ENCODE peak calls at places on chromosomes 6 and 20, in five cellular contexts. A is GM23338; V is mammary epithelial cell; G is CD4-positive, CD25-positive, alpha-beta regulatory T cell; B is A549. F is an unnamed sample.

GRCh38 chr20:50848846-50849673 is 54.2 kb downstream of the BCAS4 start:
- DNase-seq in A (no peak), V (no peak), B (no peak), G (no peak), F (no peak)

GRCh38 chr20:40251284-40251932 is 437.6 kb downstream of the MAFB start:
- DNase-seq in V (peak; percentile 48), G (no peak), A (peak; percentile 90), B (peak; percentile 23), F (peak; percentile 27)

GRCh38 chr6:100462396-100462795 is 2.3 kb downstream of the SIM1 start:
- DNase-seq in G (no peak), V (no peak), B (no peak), A (no peak), F (no peak)

GRCh38 chr6:166636191-166636938 is 9.3 kb upstream of the RPS6KA2 start:
- DNase-seq in B (no peak), V (no peak), A (no peak), G (no peak), F (no peak)

GRCh38 chr6:122996797-122997520 is 924 bp downstream of the CLVS2 start:
- DNase-seq in G (no peak), A (no peak), V (no peak), B (no peak), F (no peak)

GRCh38 chr6:140078552-140079126 is 704.2 kb upstream of the CITED2 start:
- DNase-seq in V (no peak), A (peak; percentile 5), B (no peak), G (no peak), F (peak; percentile 63)

GRCh38 chr20:62205618-62206387 is 14.3 kb downstream of the HRH3 start:
- DNase-seq in G (no peak), V (no peak), A (no peak), B (no peak), F (no peak)

GRCh38 chr20:54115172-54115854 is 44.9 kb upstream of the BCAS1 start:
- DNase-seq in A (no peak), G (no peak), V (no peak), B (peak; percentile 92), F (no peak)

GRCh38 chr6:47362857-47363461 is 53.3 kb upstream of the TNFRSF21 start:
- DNase-seq in G (no peak), B (peak; percentile 68), A (no peak), V (no peak), F (peak; percentile 40)

GRCh38 chr20:258963-259362 is 1.4 kb downstream of the DEFB132 start:
- DNase-seq in A (peak; percentile 31), G (no peak), B (peak; percentile 59), V (no peak), F (peak; percentile 32)

GRCh38 chr6:41071501-41071922 is 644 bp downstream of the OARD1 start:
- DNase-seq in V (no peak), B (no peak), G (no peak), A (no peak), F (peak; percentile 82)

GRCh38 chr6:88177961-88178464 is 11.9 kb upstream of the CNR1 start:
- DNase-seq in G (no peak), V (no peak), A (no peak), B (peak; percentile 56), F (no peak)

GRCh38 chr20:61576372-61576771 is 324.3 kb downstream of the CDH4 start:
- DNase-seq in V (no peak), B (no peak), A (no peak), G (no peak), F (no peak)

GRCh38 chr6:164167873-164168405 is 753.4 kb downstream of the QKI start:
- DNase-seq in G (no peak), V (no peak), A (no peak), B (no peak), F (no peak)

GRCh38 chr20:46757754-46758678 is 48.6 kb downstream of the SLC2A10 start:
- DNase-seq in V (peak; percentile 38), G (peak; percentile 22), B (peak; percentile 70), A (peak; percentile 81), F (peak; percentile 79)

GRCh38 chr6:130466052-130466743 is 100.4 kb downstream of the TMEM200A start:
- DNase-seq in B (no peak), V (peak; percentile 22), A (no peak), G (no peak), F (peak; percentile 18)

GRCh38 chr6:37583261-37583660 is 83.6 kb upstream of the CCDC167 start:
- DNase-seq in A (no peak), V (no peak), B (no peak), G (no peak), F (no peak)

GRCh38 chr6:167547751-167548150 is 222.9 kb downstream of the TTLL2 start:
- DNase-seq in G (no peak), V (no peak), A (no peak), B (no peak), F (no peak)

GRCh38 chr6:144289006-144289405 is 3.9 kb downstream of the UTRN start:
- DNase-seq in G (no peak), V (no peak), B (no peak), A (no peak), F (no peak)

GRCh38 chr6:166820070-166820469 is 136.3 kb downstream of the RNASET2 start:
- DNase-seq in B (no peak), G (no peak), A (no peak), V (no peak), F (no peak)

GRCh38 chr6:103534107-103534506 is 1325.6 kb downstream of the HACE1 start:
- DNase-seq in G (no peak), B (no peak), V (no peak), A (peak; percentile 50), F (no peak)

GRCh38 chr20:2005831-2006426 is 12.1 kb upstream of the PDYN start:
- DNase-seq in G (no peak), B (peak; percentile 55), A (peak; percentile 91), V (peak; percentile 54), F (peak; percentile 81)

GRCh38 chr20:11853359-11853758 is 64.3 kb upstream of the BTBD3 start:
- DNase-seq in B (no peak), V (peak; percentile 55), G (no peak), A (no peak), F (no peak)

GRCh38 chr6:89527634-89528033 is 94.7 kb downstream of the ANKRD6 start:
- DNase-seq in B (peak; percentile 17), V (peak; percentile 66), A (no peak), G (no peak), F (peak; percentile 42)

GRCh38 chr6:30793521-30794194 is 49.3 kb upstream of the IER3 start:
- DNase-seq in G (no peak), B (no peak), V (no peak), A (no peak), F (peak; percentile 10)

GRCh38 chr20:46308258-46309157 is at the start of gene CDH22:
- DNase-seq in G (peak; percentile 10), V (no peak), B (peak; percentile 49), A (peak; percentile 84), F (peak; percentile 25)

GRCh38 chr20:21325296-21325695 is 22.2 kb downstream of the XRN2 start:
- DNase-seq in G (no peak), A (no peak), B (no peak), V (no peak), F (no peak)

GRCh38 chr6:147759088-147759487 is 250.6 kb downstream of the SAMD5 start:
- DNase-seq in B (no peak), V (no peak), G (no peak), A (no peak), F (no peak)

GRCh38 chr6:27078734-27079357 is 168.7 kb upstream of the PRSS16 start:
- DNase-seq in A (peak; percentile 89), B (peak; percentile 57), V (peak; percentile 58), G (peak; percentile 12), F (peak; percentile 73)

GRCh38 chr6:7911345-7911725 is 747 bp upstream of the TXNDC5 start:
- DNase-seq in G (no peak), V (peak; percentile 53), A (peak; percentile 25), B (no peak), F (peak; percentile 44)

GRCh38 chr20:22977047-22977785 is 57.9 kb upstream of the SSTR4 start:
- DNase-seq in V (no peak), A (no peak), B (no peak), G (no peak), F (no peak)

GRCh38 chr6:116611020-116611419 is 5.3 kb upstream of the RSPH4A start:
- DNase-seq in G (no peak), A (peak; percentile 9), B (no peak), V (peak; percentile 24), F (no peak)

DNA sequence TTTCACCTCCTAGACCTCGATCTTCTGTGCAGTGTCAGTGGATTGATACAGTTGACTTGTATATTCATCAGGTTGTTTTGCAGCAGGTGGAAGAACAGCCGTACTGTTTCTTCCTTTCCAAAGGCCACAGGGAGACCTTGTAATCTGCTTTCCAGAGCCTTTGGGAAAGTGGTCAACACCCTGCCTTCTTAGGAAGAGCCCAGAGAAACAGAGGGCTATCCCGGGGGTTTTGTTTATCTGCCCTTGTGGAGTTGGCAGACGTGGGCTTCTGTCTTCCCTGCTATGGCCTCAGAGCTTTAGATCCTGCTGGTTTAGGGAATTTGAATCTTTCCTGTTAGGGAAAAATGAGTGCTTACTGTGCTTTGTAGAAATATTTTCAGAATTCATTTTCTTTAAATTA is 19.6 kb downstream of the STX16 start:
- DNase-seq in G (no peak), B (no peak), A (no peak), V (no peak), F (no peak)
- H3K4me3 ChIP-seq in G (no peak overlapping the region), B (no peak overlapping the region), A (peak overlapping the region; percentile 5), V (no peak overlapping the region), F (no peak overlapping the region)

DNA sequence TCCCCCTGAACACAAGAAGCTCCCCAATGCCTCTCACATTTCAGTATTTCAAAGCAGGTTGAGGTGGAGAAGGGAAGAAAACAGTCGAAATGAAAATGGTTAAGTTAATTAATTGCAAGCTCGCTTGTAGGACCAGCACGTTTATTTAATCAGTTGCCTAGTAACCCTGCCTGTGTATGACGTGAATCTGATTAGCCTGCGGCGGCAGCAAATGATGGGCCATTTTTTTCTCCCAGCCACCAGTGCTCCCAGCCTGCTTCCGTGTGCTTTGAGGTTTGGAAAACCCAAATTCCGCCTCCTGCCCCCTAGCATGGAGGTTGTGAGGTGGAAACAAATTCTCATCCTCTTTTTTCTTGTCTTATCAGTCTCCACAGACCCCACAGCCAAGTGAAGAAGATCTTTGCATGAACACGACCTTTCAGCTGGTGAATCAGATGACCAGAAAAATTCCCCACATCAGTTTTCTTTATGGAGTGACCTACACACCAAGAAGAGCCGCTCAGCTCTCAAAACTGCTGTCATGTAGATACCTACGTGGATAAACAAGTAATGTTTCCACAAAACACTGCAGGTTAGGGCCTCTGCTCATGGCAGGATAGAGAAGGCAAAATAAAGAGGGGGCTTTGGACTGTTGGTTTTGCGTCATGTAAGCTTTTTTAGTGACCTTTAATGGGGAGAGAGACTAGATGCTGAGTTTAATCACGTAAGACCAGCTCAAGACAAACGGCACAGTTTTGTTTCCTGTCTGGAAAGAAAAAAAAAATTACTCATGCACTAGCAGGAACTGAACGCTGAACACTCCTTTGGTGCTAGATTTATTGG is 572.9 kb upstream of the NOX3 start:
- DNase-seq in B (no peak), G (peak; percentile 11), A (no peak), V (no peak), F (no peak)
- H3K27ac ChIP-seq in B (no peak overlapping the region), G (no peak overlapping the region), A (no peak overlapping the region), V (no peak overlapping the region), F (no peak overlapping the region)

GRCh38 chr6:34544052-34544604 is 12.0 kb downstream of the SPDEF start:
- DNase-seq in G (no peak), B (no peak), A (no peak), V (no peak), F (no peak)
- H3K4me3 ChIP-seq in G (no peak overlapping the region), B (no peak overlapping the region), A (no peak overlapping the region), V (no peak overlapping the region), F (no peak overlapping the region)

DNA sequence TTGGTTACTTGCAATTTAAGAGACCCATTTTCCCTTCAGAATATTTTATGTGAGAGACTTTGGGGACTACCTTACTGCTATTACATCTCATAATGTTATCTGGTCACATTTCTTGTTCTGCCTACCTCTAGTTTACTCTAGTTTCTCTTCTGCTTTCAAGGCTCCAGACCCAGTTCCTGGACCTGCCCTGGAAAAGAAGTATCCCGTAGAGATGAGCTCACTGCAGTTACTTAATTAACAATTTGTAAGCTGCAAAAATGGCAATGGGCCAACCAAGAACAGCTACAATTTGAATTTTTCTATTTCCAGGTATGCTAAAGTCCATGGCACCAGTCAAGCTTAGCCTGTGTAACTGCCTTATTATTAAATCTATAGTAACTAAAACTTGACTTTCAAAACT is 25.0 kb downstream of the TAB2 start:
- DNase-seq in G (no peak), B (no peak), V (no peak), A (no peak), F (no peak)
- H3K27ac ChIP-seq in G (peak overlapping the region; percentile 51), B (no peak overlapping the region), V (no peak overlapping the region), A (no peak overlapping the region), F (no peak overlapping the region)